ENCODE peak calls at places on chromosomes 4 and X, in five cellular contexts. B is hepatocyte, U is psoas muscle, A is cardiac muscle cell, H is dorsolateral prefrontal cortex. L is an unnamed sample.

GRCh38 chr4:172042714-172043114 is 229.5 kb downstream of the GALNTL6 start:
- DNase-seq in B (peak), U (no peak), A (peak), H (no peak), L (peak)

GRCh38 chr4:22668301-22668700 is 24.4 kb upstream of the GBA3 start:
- DNase-seq in B (no peak), U (no peak), A (no peak), H (no peak), L (no peak)

GRCh38 chr4:121129606-121130346 is 34.3 kb downstream of the TNIP3 start:
- DNase-seq in B (no peak), U (no peak), A (no peak), H (no peak), L (no peak)

GRCh38 chr4:19382993-19383392 is 868.7 kb upstream of the SLIT2 start:
- DNase-seq in B (no peak), U (no peak), A (no peak), H (no peak), L (no peak)

GRCh38 chr4:160835789-160836188 is 1328.0 kb downstream of the FSTL5 start:
- DNase-seq in B (peak), U (no peak), A (peak), H (no peak), L (peak)

GRCh38 chrX:16268206-16268605 is 100.9 kb downstream of the MAGEB17 start:
- DNase-seq in B (no peak), U (no peak), A (no peak), H (no peak), L (no peak)

GRCh38 chr4:138259801-138260200 is 17.7 kb upstream of the SLC7A11 start:
- DNase-seq in B (peak), U (no peak), A (no peak), H (no peak), L (no peak)

GRCh38 chr4:68864438-68865177 is 48.8 kb downstream of the UGT2B10 start:
- DNase-seq in B (peak), U (no peak), A (no peak), H (no peak), L (peak)

GRCh38 chr4:10135252-10135651 is 18.7 kb upstream of the WDR1 start:
- DNase-seq in B (no peak), U (no peak), A (no peak), H (no peak), L (no peak)

GRCh38 chr4:119498520-119498919 is 130.1 kb downstream of the PDE5A start:
- DNase-seq in B (peak), U (no peak), A (no peak), H (peak), L (no peak)

GRCh38 chr4:52714597-52715254 is 36.5 kb downstream of the ERVMER34-1 start:
- DNase-seq in B (no peak), U (no peak), A (no peak), H (no peak), L (no peak)

GRCh38 chr4:524196-524595 is 25.2 kb downstream of the PIGG start:
- DNase-seq in B (no peak), U (no peak), A (no peak), H (no peak), L (no peak)

GRCh38 chr4:3847211-3847940 is 81.2 kb downstream of the ADRA2C start:
- DNase-seq in B (no peak), U (no peak), A (no peak), H (no peak), L (no peak)

GRCh38 chr4:84491420-84491819 is 7.7 kb downstream of the NKX6-1 start:
- DNase-seq in B (no peak), U (no peak), A (no peak), H (no peak), L (no peak)

GRCh38 chrX:17242470-17242869 is 132.5 kb upstream of the NHS start:
- DNase-seq in B (peak), U (no peak), A (peak), H (no peak), L (peak)

GRCh38 chrX:150841466-150842197 is 56.8 kb downstream of the CD99L2 start:
- DNase-seq in B (no peak), U (no peak), A (no peak), H (no peak), L (no peak)

GRCh38 chrX:105211051-105211575 is 9.4 kb downstream of the TEX13A start:
- DNase-seq in B (no peak), U (no peak), A (no peak), H (no peak), L (no peak)

GRCh38 chrX:41688835-41689234 is at the start of gene GPR34:
- DNase-seq in B (no peak), U (no peak), A (no peak), H (no peak), L (no peak)

GRCh38 chrX:39158801-39159657 is 357.8 kb downstream of the MID1IP1 start:
- DNase-seq in B (peak), U (no peak), A (no peak), H (no peak), L (no peak)

GRCh38 chr4:130124066-130124465 is 1028.1 kb downstream of the C4orf33 start:
- DNase-seq in B (no peak), U (no peak), A (no peak), H (no peak), L (no peak)

GRCh38 chr4:87216469-87216868 is 3.9 kb downstream of the KLHL8 start:
- DNase-seq in B (no peak), U (no peak), A (no peak), H (no peak), L (no peak)

GRCh38 chr4:139333046-139333445 is 30.8 kb upstream of the NDUFC1 start:
- DNase-seq in B (no peak), U (no peak), A (no peak), H (no peak), L (no peak)

GRCh38 chr4:160110891-160111290 is 1008.0 kb downstream of the RAPGEF2 start:
- DNase-seq in B (no peak), U (no peak), A (no peak), H (no peak), L (no peak)

GRCh38 chr4:176393306-176394013 is 73.7 kb downstream of the SPCS3 start:
- DNase-seq in B (no peak), U (no peak), A (no peak), H (no peak), L (no peak)

GRCh38 chrX:65407157-65407626 is 127.4 kb downstream of the LAS1L start:
- DNase-seq in B (peak), U (no peak), A (peak), H (no peak), L (no peak)

GRCh38 chr4:152728343-152728742 is 48.5 kb upstream of the TMEM154 start:
- DNase-seq in B (no peak), U (no peak), A (no peak), H (no peak), L (no peak)

GRCh38 chr4:141702472-141703182 is 66.2 kb downstream of the IL15 start:
- DNase-seq in B (peak), U (peak), A (peak), H (no peak), L (peak)

GRCh38 chr4:82802906-82803305 is 4.3 kb upstream of the SCD5 start:
- DNase-seq in B (no peak), U (no peak), A (no peak), H (no peak), L (no peak)

GRCh38 chr4:168562021-168562691 is 65.3 kb downstream of the PALLD start:
- DNase-seq in B (no peak), U (no peak), A (no peak), H (no peak), L (no peak)

GRCh38 chr4:113878718-113879117 is 100.7 kb downstream of the ARSJ start:
- DNase-seq in B (peak), U (no peak), A (peak), H (no peak), L (peak)

GRCh38 chrX:39650883-39651282 is 446.9 kb downstream of the BCOR start:
- DNase-seq in B (no peak), U (no peak), A (no peak), H (no peak), L (no peak)

GRCh38 chrX:130120321-130120731 is 10.0 kb upstream of the ELF4 start:
- DNase-seq in B (peak), U (no peak), A (peak), H (no peak), L (no peak)

DNA sequence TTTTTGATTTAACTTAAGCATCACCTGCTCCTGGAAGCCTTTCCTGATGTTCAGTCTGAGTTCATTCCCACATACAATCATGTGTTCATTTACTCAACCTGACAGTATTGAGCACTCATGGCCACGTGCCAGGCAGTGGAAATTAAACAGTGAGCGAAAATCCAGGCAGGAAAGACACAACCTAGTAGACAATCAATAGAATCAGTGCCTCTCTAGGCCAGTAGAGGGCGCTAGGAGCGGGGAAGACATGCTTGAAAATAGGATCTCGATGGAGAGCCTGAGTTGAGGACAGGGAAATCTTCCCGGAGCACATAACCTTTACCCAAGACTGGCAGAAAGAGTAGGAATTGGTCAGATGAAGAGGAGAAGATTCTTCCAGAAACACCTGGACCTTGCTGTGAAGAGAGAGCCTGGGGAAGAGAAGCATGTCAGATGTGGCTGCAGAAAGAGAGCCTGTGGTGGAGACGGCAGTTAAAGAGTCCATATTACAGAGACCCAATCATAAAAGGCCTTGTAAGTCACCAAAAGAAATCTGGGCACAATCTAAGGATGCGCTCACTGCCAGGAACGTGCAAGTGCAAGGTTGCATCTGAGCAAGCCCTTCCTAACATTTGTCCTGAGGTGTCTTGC is 103.5 kb downstream of the LDB2 start:
- DNase-seq in B (peak), U (no peak), A (peak), H (no peak), L (peak)
- TF ChIP-seq CTCF in B (peak), U (peak), A (peak), H (peak), L (peak)

GRCh38 chrX:48645669-48646068 is 37.9 kb upstream of the WAS start:
- DNase-seq in B (no peak), U (no peak), A (no peak), H (no peak), L (no peak)

GRCh38 chrX:48649109-48649508 is 34.5 kb upstream of the WAS start:
- DNase-seq in B (no peak), U (no peak), A (no peak), H (no peak), L (no peak)

GRCh38 chrX:48648299-48648698 is 35.3 kb upstream of the WAS start:
- DNase-seq in B (peak), U (no peak), A (peak), H (no peak), L (peak)
- TF ChIP-seq CTCF in B (peak), U (peak), A (peak), H (peak), L (no peak)

GRCh38 chr4:2084316-2084715 is 25.2 kb downstream of the NAT8L start:
- DNase-seq in B (no peak), U (no peak), A (no peak), H (no peak), L (no peak)
- TF ChIP-seq CTCF in B (no peak), U (no peak), A (no peak), H (no peak), L (no peak)

DNA sequence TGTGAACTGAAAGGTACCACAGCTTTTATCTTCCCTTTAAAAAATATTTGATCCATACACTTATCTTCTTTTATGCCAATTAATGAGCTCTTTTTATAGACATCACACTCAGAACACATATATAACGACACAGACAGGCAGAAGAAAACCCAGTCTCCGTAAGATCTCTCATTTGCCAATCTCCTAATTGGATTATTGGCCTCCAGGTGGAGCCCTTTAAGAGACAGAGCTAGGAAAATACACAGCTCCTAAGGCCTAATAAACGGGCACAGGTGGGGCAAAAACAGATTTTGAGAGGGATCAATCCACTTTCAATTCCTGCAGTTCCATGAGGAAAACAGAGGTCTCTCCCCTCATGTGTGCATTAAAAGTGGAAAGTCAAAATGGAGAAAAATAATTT is 1495.4 kb downstream of the RPA4 start:
- DNase-seq in B (no peak), U (no peak), A (no peak), H (no peak), L (no peak)
- TF ChIP-seq CTCF in B (no peak), U (no peak), A (no peak), H (no peak), L (no peak)

DNA sequence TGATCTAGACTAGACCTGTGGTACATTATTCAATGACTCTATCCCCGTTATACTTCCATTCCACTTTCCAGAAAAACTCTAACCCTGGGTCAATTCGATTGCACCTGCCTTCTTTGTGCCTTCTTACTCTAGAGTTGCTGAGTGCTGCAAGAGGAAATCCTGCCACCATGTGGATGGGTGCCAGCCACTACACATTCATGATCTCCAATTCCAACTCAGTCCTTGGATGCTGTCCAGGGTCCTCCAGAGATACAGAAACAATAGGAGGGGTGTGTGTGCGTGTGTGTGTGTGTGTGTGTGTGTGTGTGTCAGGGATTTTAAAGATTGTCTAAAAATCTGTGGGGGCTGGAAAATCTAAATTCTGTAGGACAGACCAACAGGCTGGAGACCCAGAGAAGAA is 42.9 kb upstream of the INTS6L start:
- DNase-seq in B (peak), U (no peak), A (peak), H (peak), L (peak)
- TF ChIP-seq CTCF in B (peak), U (no peak), A (peak), H (peak), L (no peak)

L was measured in Calu3.